ENCODE peak calls at places on chromosomes 7 and 10, in five cellular contexts. M, C, Z, D and P are unnamed samples. For H3K36me3, the result is how much of the 10 kb centered on the place peaks cover.

GRCh38 chr10:48782321-48782720 is 97.6 kb downstream of the WDFY4 start:
- DNase-seq in D (no peak), Z (no peak), M (no peak), C (no peak), P (no peak)

GRCh38 chr7:20220824-20221547 is 3.8 kb upstream of the MACC1 start:
- DNase-seq in Z (peak), C (no peak), M (peak), D (no peak), P (peak)

GRCh38 chr10:43351301-43351700 is 20.1 kb upstream of the FXYD4 start:
- DNase-seq in M (no peak), Z (no peak), C (no peak), D (no peak), P (no peak)

GRCh38 chr7:81433196-81433595 is 336.7 kb downstream of the HGF start:
- DNase-seq in Z (no peak), M (no peak), C (no peak), D (no peak), P (no peak)

GRCh38 chr7:73569042-73569608 is 9.3 kb downstream of the TBL2 start:
- DNase-seq in Z (no peak), C (no peak), D (no peak), M (no peak), P (no peak)

GRCh38 chr7:49523870-49524269 is 249.6 kb upstream of the VWC2 start:
- DNase-seq in Z (no peak), C (no peak), M (no peak), D (no peak), P (no peak)

GRCh38 chr7:98836811-98837631 is 32.8 kb downstream of the TMEM130 start:
- DNase-seq in M (peak), Z (peak), D (peak), C (peak), P (peak)

GRCh38 chr7:146115665-146116451 is 743 bp upstream of the CNTNAP2 start:
- DNase-seq in D (no peak), C (peak), M (no peak), Z (peak), P (no peak)

GRCh38 chr10:78377362-78377761 is 343.7 kb downstream of the RPS24 start:
- DNase-seq in C (peak), D (no peak), Z (no peak), M (no peak), P (no peak)

GRCh38 chr10:101012525-101013364 is 13.1 kb downstream of the LZTS2 start:
- DNase-seq in M (peak), D (peak), Z (peak), C (peak), P (peak)

GRCh38 chr7:119028736-119029135 is 804.2 kb downstream of the ANKRD7 start:
- DNase-seq in C (no peak), D (no peak), Z (no peak), M (no peak), P (no peak)

GRCh38 chr7:30933124-30933893 is 21.7 kb downstream of the AQP1 start:
- DNase-seq in Z (no peak), C (peak), M (no peak), D (no peak), P (no peak)

GRCh38 chr10:110802090-110802489 is 69.6 kb upstream of the PDCD4 start:
- DNase-seq in D (no peak), M (peak), C (peak), Z (peak), P (no peak)

GRCh38 chr7:26863504-26864308 is 684 bp downstream of the SKAP2 start:
- DNase-seq in M (peak), C (no peak), D (no peak), Z (peak), P (peak)

GRCh38 chr10:14779053-14779649 is 4.5 kb upstream of the FAM107B start:
- DNase-seq in Z (peak), M (peak), D (peak), C (peak), P (no peak)

GRCh38 chr7:5758286-5758685 is 23.2 kb downstream of the RNF216 start:
- DNase-seq in M (no peak), D (no peak), C (no peak), Z (no peak), P (no peak)

GRCh38 chr7:5755704-5756131 is 25.7 kb downstream of the RNF216 start:
- DNase-seq in D (no peak), Z (peak), M (peak), C (no peak), P (no peak)

GRCh38 chr7:5758753-5759330 is 22.6 kb downstream of the RNF216 start:
- DNase-seq in C (no peak), D (no peak), Z (no peak), M (no peak), P (no peak)

GRCh38 chr7:5752663-5753062 is 28.8 kb downstream of the RNF216 start:
- DNase-seq in D (no peak), M (peak), C (no peak), Z (no peak), P (no peak)

DNA sequence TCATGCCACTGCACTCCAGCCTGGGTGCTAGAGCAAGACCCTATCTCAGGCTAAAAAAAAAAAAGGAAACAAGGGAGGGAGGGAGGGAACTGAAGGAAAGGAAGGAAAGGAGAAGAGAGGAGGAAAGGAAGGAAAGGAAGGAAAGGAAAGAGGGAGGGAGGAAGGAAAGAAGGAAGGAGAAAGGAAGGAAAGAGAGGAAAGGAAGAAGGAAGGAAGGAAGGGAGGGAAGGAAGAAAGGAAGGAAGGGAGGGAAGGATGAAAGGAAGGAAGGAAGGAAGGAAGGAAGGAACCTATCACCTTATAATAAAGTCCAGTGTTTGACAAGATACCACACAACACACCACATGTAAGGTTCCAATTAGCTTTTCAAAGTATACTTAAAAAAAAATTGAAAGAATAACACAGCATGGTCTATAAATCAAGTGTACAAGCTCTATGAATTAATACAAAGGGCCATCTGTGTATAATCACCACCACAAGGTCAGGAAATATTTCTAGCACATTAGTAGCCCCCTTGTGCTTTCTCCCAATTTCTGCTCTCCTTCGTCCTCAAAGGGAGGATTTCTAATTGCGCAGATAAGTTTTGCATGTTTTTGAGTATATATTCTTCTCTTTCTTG is 26.4 kb downstream of the RNF216 start:
- DNase-seq in C (no peak), D (no peak), Z (no peak), M (no peak), P (no peak)
- H3K36me3 ChIP-seq in C (under half), D (under half), Z (under half), M (under half), P (under half)

DNA sequence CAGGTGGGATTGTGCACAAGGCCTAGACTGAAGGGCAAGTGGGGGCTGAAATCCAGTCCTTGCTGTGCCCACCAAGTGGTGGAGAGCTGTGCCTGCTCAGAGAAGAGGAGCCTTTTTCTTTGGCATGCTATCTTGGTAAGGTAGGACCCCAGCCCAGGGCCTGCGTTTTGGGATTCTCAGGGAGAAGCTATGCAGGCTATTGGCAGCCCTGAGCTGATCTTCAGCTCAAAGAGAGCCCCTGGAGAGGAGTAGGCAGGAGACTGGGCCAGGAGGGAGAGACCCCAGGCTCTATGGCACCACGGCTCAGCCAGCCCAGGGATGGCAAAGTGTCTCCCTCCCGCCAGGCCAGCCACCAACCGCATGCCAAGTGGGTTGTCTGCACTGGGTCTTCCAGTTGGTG is 119.2 kb upstream of the PCBD1 start:
- DNase-seq in C (no peak), D (no peak), Z (no peak), M (no peak), P (no peak)
- H2AFZ ChIP-seq in C (no peak), D (no peak), Z (no peak), M (peak), P (no peak)

GRCh38 chr7:50743893-50744292 is 38.8 kb downstream of the GRB10 start:
- DNase-seq in C (no peak), D (no peak), Z (no peak), M (no peak), P (no peak)

GRCh38 chr7:50745336-50745735 is 37.4 kb downstream of the GRB10 start:
- DNase-seq in Z (no peak), D (no peak), C (no peak), M (no peak), P (no peak)

GRCh38 chr7:50739744-50740455 is 42.8 kb downstream of the GRB10 start:
- DNase-seq in C (no peak), Z (no peak), M (no peak), D (no peak), P (no peak)

GRCh38 chr7:50745835-50746234 is 36.9 kb downstream of the GRB10 start:
- DNase-seq in D (no peak), Z (no peak), C (no peak), M (no peak), P (no peak)

GRCh38 chr7:50742401-50742800 is 40.3 kb downstream of the GRB10 start:
- DNase-seq in C (no peak), Z (no peak), M (no peak), D (no peak), P (no peak)
- H3K36me3 ChIP-seq in C (under half), Z (under half), M (under half), D (under half), P (under half)

DNA sequence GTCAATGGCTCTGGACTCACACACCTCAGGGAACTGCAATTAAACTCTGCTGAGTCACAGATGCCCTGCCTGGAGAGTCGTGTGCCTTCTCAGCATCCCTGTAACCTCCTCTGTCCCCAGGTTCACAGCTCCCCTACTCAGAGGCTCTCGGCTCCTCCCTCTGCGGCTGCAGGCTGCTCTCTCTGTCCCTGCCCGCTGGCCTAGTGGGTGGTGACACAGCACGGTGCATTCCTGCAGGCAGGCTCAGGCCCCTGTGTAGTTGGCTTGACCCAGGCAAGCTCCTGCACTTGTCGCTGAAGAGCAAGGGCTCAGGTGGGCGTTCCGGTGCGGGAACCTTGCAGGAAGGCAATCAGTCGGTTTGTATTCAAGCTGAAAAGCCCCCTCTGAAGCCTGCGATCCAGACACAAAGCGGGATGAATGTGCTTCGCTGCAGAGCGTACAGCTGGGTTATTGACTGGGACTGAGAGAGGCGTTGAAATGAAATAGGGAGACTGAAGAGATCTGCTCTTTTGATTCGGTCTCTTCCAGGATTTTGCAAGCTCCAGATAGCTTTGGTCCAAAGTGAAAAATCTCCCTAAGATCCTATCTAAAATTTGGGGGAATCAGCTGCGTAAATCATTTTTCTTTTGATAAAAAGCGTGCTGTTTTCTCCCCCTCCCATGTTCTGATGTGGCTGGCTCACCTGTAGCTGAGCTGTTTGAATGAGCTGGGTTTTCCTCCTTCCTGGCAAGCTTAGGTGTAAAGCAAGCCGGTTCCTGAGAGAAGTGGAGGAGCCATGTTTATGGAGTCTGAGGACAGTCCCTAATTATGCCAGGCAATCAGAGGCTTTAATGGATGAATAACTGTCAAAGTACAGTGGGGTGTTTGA is 208.7 kb upstream of the PHYHIPL start:
- DNase-seq in D (peak), C (peak), Z (no peak), M (no peak), P (no peak)
- H2AFZ ChIP-seq in D (no peak), C (no peak), Z (no peak), M (peak), P (no peak)

GRCh38 chr7:138525757-138526156 is 65.7 kb downstream of the TRIM24 start:
- DNase-seq in Z (no peak), D (no peak), M (no peak), C (no peak), P (no peak)

GRCh38 chr7:138527746-138528223 is 67.7 kb downstream of the TRIM24 start:
- DNase-seq in M (no peak), Z (peak), D (no peak), C (no peak), P (peak)

GRCh38 chr7:138520742-138521141 is 60.7 kb downstream of the TRIM24 start:
- DNase-seq in M (no peak), Z (no peak), D (no peak), C (no peak), P (no peak)

GRCh38 chr7:138521837-138522461 is 61.9 kb downstream of the TRIM24 start:
- DNase-seq in M (no peak), D (no peak), C (no peak), Z (no peak), P (no peak)

GRCh38 chr7:138524259-138524658 is 64.2 kb downstream of the TRIM24 start:
- DNase-seq in C (no peak), M (no peak), D (no peak), Z (no peak), P (no peak)
- H3K36me3 ChIP-seq in C (under half), M (under half), D (under half), Z (under half), P (half or more)

GRCh38 chr10:35225204-35225603 is 98.6 kb downstream of the CREM start:
- DNase-seq in Z (no peak), D (no peak), C (no peak), M (no peak), P (no peak)
- H2AFZ ChIP-seq in Z (no peak), D (no peak), C (no peak), M (no peak), P (no peak)

DNA sequence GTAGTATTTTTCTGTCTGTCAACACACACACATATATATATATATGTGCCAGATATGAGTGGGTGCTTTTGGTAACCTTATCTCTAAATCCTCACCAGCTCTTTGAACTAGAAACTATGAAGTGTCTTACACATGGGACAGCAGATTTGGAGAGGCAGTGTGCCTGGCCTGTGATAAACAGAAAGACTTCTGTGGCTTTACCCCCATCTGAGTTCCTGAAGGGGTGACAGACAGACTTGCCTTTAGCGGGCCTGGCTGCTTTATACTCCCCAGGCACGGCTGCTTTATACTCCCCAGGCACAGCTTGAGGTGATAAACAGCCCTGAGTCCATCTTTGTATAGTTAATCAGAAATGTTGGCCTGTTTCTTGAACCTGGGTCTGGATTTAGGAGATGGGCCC is 5.6 kb downstream of the BAG3 start:
- DNase-seq in D (no peak), M (no peak), Z (no peak), C (no peak), P (no peak)
- H3K36me3 ChIP-seq in D (under half), M (under half), Z (under half), C (under half), P (under half)